ENCODE peak calls at places on chromosomes 1 and 21, in eight cellular contexts. I, T, L, W, G, B, S and A are unnamed samples.

GRCh38 chr1:85184245-85184644 is 16.6 kb downstream of the SYDE2 start:
- DNase-seq in W (no peak), B (no peak), I (no peak), T (no peak), G (no peak), L (no peak), S (no peak), A (no peak)

GRCh38 chr1:152410028-152410427 is 4.0 kb downstream of the CRNN start:
- DNase-seq in T (no peak), B (no peak), I (no peak), L (no peak), W (no peak), S (no peak), G (no peak), A (no peak)

GRCh38 chr1:67836769-67837168 is 3.5 kb upstream of the GNG12 start:
- DNase-seq in T (peak), I (no peak), S (no peak), L (no peak), B (no peak), W (no peak), G (no peak), A (no peak)

GRCh38 chr1:27760411-27760810 is 12.6 kb upstream of the STX12 start:
- DNase-seq in W (no peak), I (no peak), T (no peak), S (no peak), B (no peak), L (no peak), G (no peak), A (no peak)

GRCh38 chr1:38489844-38490270 is 369.7 kb downstream of the RRAGC start:
- DNase-seq in T (peak), I (no peak), L (peak), G (no peak), W (peak), B (peak), S (peak), A (no peak)

GRCh38 chr1:110336300-110337039 is 2.7 kb upstream of the RBM15 start:
- DNase-seq in S (peak), B (no peak), G (no peak), W (peak), I (peak), T (no peak), L (no peak), A (no peak)

GRCh38 chr1:203536981-203537455 is 43.1 kb downstream of the OPTC start:
- DNase-seq in T (peak), L (peak), G (no peak), W (peak), B (no peak), S (no peak), I (peak), A (no peak)

GRCh38 chr21:44436111-44436611 is 19.1 kb upstream of the LRRC3 start:
- DNase-seq in B (no peak), S (no peak), W (peak), I (no peak), T (no peak), L (no peak), G (peak), A (peak)

GRCh38 chr1:165364432-165365133 is 8.1 kb upstream of the LMX1A start:
- DNase-seq in I (no peak), L (no peak), B (no peak), W (no peak), G (peak), T (peak), S (no peak), A (no peak)

GRCh38 chr1:203280061-203280460 is 25.3 kb upstream of the BTG2 start:
- DNase-seq in T (no peak), S (no peak), L (no peak), G (no peak), B (no peak), W (no peak), I (peak), A (no peak)

GRCh38 chr1:12770620-12771019 is 2.9 kb upstream of the PRAMEF12 start:
- DNase-seq in T (no peak), G (no peak), B (peak), W (no peak), I (no peak), S (no peak), L (no peak), A (no peak)

DNA sequence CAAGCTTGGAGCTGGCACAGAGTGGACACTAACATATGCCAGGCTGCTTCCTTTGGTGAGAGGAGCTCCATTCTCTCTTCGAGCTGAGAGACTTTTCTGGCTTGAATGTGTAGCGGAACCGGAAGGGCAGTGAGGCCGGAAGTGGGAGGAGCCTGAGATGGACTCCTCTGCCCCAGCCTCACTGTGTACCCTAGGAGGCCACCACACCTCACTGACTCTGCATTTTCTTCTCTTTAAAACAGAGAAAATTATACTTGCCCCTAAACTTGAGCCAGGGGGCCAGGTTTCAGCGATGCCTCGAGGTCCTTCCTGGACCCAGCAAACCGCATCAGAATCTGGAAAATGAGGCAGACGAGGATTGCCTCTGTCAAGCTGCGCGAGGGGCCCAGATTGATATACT is 707.9 kb downstream of the PTPRU start:
- DNase-seq in G (no peak), B (no peak), S (no peak), I (no peak), T (no peak), L (no peak), W (no peak), A (no peak)
- TF ChIP-seq CTCF in G (no peak), B (no peak), S (no peak), I (no peak), T (no peak), L (no peak), W (no peak), A (no peak)

DNA sequence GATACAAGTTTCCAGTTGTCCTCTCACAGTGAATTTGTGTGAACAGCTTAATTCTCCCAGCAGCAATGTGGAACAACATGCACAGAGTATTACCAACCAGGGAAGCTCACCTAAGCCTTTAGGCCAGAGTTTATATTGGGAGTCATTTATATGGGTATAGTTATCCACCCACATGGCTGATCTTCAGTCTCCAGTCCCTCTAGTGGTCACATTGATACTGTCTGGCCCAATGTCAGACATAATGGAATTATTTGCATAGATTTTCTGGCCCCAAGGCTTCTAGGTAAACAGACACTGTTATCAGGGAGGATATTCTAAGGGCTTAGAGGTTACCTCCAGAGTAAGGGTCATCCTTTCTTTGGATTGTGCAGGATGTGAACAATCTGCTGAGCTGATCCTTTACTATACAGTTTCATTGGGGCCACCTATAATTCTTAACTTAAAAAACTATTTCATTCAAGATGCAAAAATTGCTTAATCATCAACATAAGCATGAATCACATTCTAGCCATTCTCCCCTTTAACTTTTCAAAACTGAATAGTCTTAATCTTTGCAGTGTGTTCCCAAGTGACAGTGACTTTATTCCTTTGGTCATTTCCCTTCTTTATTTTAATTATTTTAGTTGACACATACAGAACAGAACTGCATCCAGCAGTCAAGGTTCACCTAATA is 210.9 kb downstream of the LTN1 start:
- DNase-seq in T (peak), B (no peak), G (no peak), L (no peak), W (no peak), I (no peak), S (peak), A (no peak)
- TF ChIP-seq CTCF in T (peak), B (no peak), G (no peak), L (no peak), W (peak), I (no peak), S (peak), A (peak)

GRCh38 chr1:52970149-52970548 is 43.1 kb downstream of the SCP2 start:
- DNase-seq in W (no peak), I (no peak), G (no peak), S (peak), B (no peak), T (peak), L (no peak), A (no peak)
- TF ChIP-seq CTCF in W (peak), I (peak), G (no peak), S (peak), B (no peak), T (no peak), L (no peak), A (peak)

DNA sequence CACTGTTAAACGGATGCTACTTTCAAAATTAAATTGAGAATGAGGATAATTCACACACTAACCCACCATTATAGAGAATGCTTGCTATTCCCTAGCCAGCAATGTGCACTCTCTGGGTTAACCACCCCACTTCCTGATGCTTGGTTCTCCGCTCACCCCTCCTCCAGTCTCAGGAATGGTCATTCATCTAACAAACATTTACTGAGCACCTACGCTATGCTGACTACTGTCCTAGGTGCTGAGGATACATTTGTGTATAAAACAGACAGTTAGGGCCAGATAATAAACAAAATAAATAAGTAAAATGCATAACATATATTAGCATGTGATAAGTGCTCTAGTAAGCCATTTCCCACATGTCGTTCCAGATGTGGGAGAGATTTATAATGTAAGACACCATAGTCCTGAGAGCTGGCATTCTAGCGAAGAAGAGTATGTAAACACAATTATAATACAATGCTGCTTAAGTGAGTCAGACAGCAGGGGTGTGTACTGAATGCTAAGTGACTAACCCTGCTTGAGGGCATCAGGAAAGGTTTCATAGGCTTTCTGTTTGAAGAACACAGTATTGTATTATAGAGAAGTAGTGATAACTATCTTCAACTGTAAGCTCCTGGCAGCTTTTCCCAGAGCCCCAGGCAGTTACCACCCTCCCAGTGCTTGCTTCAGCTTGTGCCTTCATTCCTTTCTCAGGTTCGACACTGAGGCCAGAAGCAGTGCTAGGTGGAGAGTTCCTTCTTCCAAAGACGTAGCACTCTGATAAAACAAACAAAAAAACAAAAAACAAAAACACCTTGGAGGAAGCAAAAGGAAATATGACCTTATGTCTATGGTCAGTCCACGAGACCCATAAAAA is 126.6 kb upstream of the CACHD1 start:
- DNase-seq in T (peak), W (no peak), I (no peak), G (no peak), L (no peak), S (peak), B (no peak), A (no peak)
- TF ChIP-seq CTCF in T (no peak), W (no peak), I (no peak), G (no peak), L (no peak), S (no peak), B (no peak), A (no peak)

GRCh38 chr1:83761084-83761760 is 237.7 kb downstream of the TTLL7 start:
- DNase-seq in W (peak), L (no peak), B (no peak), I (no peak), G (no peak), S (no peak), T (no peak), A (no peak)
- TF ChIP-seq CTCF in W (no peak), L (no peak), B (no peak), I (no peak), G (no peak), S (no peak), T (no peak), A (no peak)